ENCODE peak calls at places on chromosomes 7 and 10, in six cellular contexts. N is OCI-LY7, J is HCT116, P is PC-3, F is MM.1S, L is SK-N-SH. G is an unnamed sample.

GRCh38 chr10:72389022-72389421 is 34.3 kb upstream of the DNAJB12 start:
- DNase-seq in N (no peak), J (no peak), P (no peak), F (no peak), L (no peak), G (no peak)

GRCh38 chr7:27709137-27710075 is 30.6 kb upstream of the TAX1BP1 start:
- DNase-seq in N (no peak), J (no peak), P (peak; percentile 79), F (no peak), L (peak; percentile 26), G (no peak)

GRCh38 chr10:13528875-13529713 is at the start of gene BEND7:
- DNase-seq in N (no peak), J (no peak), P (peak; percentile 16), F (peak; percentile 35), L (peak; percentile 95), G (peak; percentile 73)

GRCh38 chr10:11018426-11018818 is 750 bp downstream of the CELF2 start:
- DNase-seq in N (no peak), J (no peak), P (no peak), F (peak; percentile 53), L (no peak), G (peak; percentile 56)

GRCh38 chr7:12211054-12212050 is at the start of gene TMEM106B:
- DNase-seq in N (peak; percentile 89), J (peak; percentile 93), P (peak; percentile 97), F (peak; percentile 98), L (peak; percentile 98), G (peak; percentile 98)

GRCh38 chr10:89837173-89838001 is 136.0 kb downstream of the KIF20B start:
- DNase-seq in N (no peak), J (no peak), P (peak; percentile 1), F (peak; percentile 34), L (peak; percentile 45), G (no peak)

GRCh38 chr10:120495226-120495625 is 38.2 kb downstream of the PLPP4 start:
- DNase-seq in N (no peak), J (no peak), P (no peak), F (no peak), L (peak; percentile 45), G (no peak)

GRCh38 chr10:30747633-30748032 is 118.1 kb upstream of the LYZL2 start:
- DNase-seq in N (no peak), J (no peak), P (peak; percentile 56), F (no peak), L (peak; percentile 40), G (no peak)

GRCh38 chr7:82167568-82168314 is 275.8 kb downstream of the CACNA2D1 start:
- DNase-seq in N (no peak), J (no peak), P (no peak), F (no peak), L (no peak), G (no peak)

GRCh38 chr10:104013489-104013888 is 46.5 kb downstream of the SLK start:
- DNase-seq in N (no peak), J (no peak), P (no peak), F (no peak), L (no peak), G (no peak)

GRCh38 chr10:91745086-91745831 is 53.0 kb upstream of the TNKS2 start:
- DNase-seq in N (no peak), J (peak; percentile 67), P (peak; percentile 73), F (peak; percentile 25), L (no peak), G (peak; percentile 70)

GRCh38 chr7:29866490-29866930 is 60.2 kb downstream of the WIPF3 start:
- DNase-seq in N (no peak), J (no peak), P (no peak), F (peak; percentile 46), L (no peak), G (no peak)

GRCh38 chr7:76512941-76513816 is 2.8 kb downstream of the UPK3B start:
- DNase-seq in N (no peak), J (peak; percentile 15), P (peak; percentile 10), F (no peak), L (peak; percentile 87), G (peak; percentile 70)

GRCh38 chr10:124401633-124402032 is 17.1 kb downstream of the OAT start:
- DNase-seq in N (no peak), J (no peak), P (no peak), F (no peak), L (no peak), G (no peak)

GRCh38 chr7:69693042-69693441 is 94.8 kb downstream of the AUTS2 start:
- DNase-seq in N (peak; percentile 87), J (no peak), P (no peak), F (no peak), L (no peak), G (no peak)

GRCh38 chr7:8590791-8591190 is 157.4 kb downstream of the NXPH1 start:
- DNase-seq in N (no peak), J (no peak), P (no peak), F (no peak), L (no peak), G (no peak)

GRCh38 chr10:102300289-102300843 is 55.0 kb downstream of the GBF1 start:
- DNase-seq in N (no peak), J (no peak), P (peak; percentile 18), F (peak; percentile 30), L (no peak), G (no peak)

GRCh38 chr7:100687740-100688592 is 6.1 kb downstream of the GIGYF1 start:
- DNase-seq in N (no peak), J (no peak), P (no peak), F (no peak), L (no peak), G (no peak)

GRCh38 chr7:147013820-147014219 is 897.2 kb downstream of the CNTNAP2 start:
- DNase-seq in N (no peak), J (no peak), P (no peak), F (no peak), L (no peak), G (no peak)

GRCh38 chr7:136489808-136490207 is 378.6 kb upstream of the CHRM2 start:
- DNase-seq in N (peak; percentile 3), J (no peak), P (no peak), F (no peak), L (no peak), G (no peak)

GRCh38 chr7:76149847-76150691 is 51.6 kb upstream of the SRRM3 start:
- DNase-seq in N (no peak), J (no peak), P (no peak), F (no peak), L (peak; percentile 86), G (no peak)

GRCh38 chr7:116025098-116025809 is 5.3 kb downstream of the TFEC start:
- DNase-seq in N (no peak), J (no peak), P (no peak), F (no peak), L (no peak), G (no peak)

GRCh38 chr7:139775829-139776266 is 1.9 kb downstream of the HIPK2 start:
- DNase-seq in N (peak; percentile 81), J (peak; percentile 73), P (peak; percentile 79), F (peak; percentile 90), L (peak; percentile 80), G (peak; percentile 43)

GRCh38 chr7:1432411-1433082 is 26.7 kb downstream of the MICALL2 start:
- DNase-seq in N (peak; percentile 69), J (peak; percentile 21), P (peak; percentile 79), F (peak; percentile 59), L (peak; percentile 94), G (peak; percentile 84)

GRCh38 chr7:47685712-47686376 is 103.9 kb upstream of the TNS3 start:
- DNase-seq in N (no peak), J (no peak), P (no peak), F (no peak), L (no peak), G (no peak)

GRCh38 chr10:104406715-104407517 is 53.3 kb downstream of the CFAP58 start:
- DNase-seq in N (peak; percentile 25), J (peak; percentile 57), P (peak; percentile 47), F (no peak), L (peak; percentile 44), G (peak; percentile 62)

GRCh38 chr7:81383848-81384247 is 386.0 kb downstream of the HGF start:
- DNase-seq in N (no peak), J (no peak), P (no peak), F (no peak), L (no peak), G (no peak)

GRCh38 chr7:42315631-42316030 is 78.6 kb upstream of the GLI3 start:
- DNase-seq in N (peak; percentile 43), J (no peak), P (peak; percentile 69), F (no peak), L (no peak), G (no peak)

GRCh38 chr7:122674502-122674901 is 24.4 kb downstream of the RNF133 start:
- DNase-seq in N (no peak), J (no peak), P (peak; percentile 41), F (no peak), L (no peak), G (no peak)

GRCh38 chr10:85612833-85613232 is 753.8 kb downstream of the GRID1 start:
- DNase-seq in N (peak; percentile 7), J (peak; percentile 8), P (no peak), F (peak; percentile 16), L (no peak), G (no peak)

GRCh38 chr10:124062390-124062789 is 31.0 kb downstream of the CHST15 start:
- DNase-seq in N (no peak), J (no peak), P (no peak), F (no peak), L (peak; percentile 56), G (no peak)

DNA sequence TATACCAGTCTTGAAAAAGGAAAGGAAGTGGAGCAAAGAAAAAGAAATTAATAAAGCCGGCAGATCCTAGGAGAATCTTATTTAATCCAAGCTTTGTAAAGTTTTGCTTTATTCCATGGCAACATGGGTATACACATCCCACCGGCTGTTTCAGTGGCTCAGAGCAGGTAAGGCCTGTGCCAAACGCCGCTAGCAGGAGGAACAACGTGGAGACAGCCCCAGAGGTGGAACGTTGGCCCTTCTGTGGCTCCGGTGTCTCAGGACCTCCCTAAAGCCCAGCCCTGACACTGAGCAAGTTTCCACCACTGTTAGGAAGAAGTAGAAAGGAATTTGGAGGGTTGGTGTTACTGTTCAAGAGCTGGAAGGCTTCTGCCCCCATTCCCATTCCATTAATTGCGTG is 52.0 kb downstream of the EGFR start:
- DNase-seq in N (no peak), J (no peak), P (no peak), F (no peak), L (no peak), G (no peak)
- H3K79me2 ChIP-seq in N (no peaks in the 10 kb centered on the region), J (peaks cover 53% of the 10 kb centered on the region), P (peaks cover 86% of the 10 kb centered on the region), F (no peaks in the 10 kb centered on the region), L (peaks cover 97% of the 10 kb centered on the region), G (no peaks in the 10 kb centered on the region)

GRCh38 chr10:115432188-115432819 is 339.1 kb downstream of the ATRNL1 start:
- DNase-seq in N (peak; percentile 2), J (peak; percentile 26), P (peak; percentile 43), F (peak; percentile 41), L (peak; percentile 12), G (peak; percentile 43)
- TF ChIP-seq EZH2phosphoT487 in N (no peak), J (no peak), P (no peak), F (no peak), L (no peak), G (no peak)

GRCh38 chr10:110209926-110210662 is 2.7 kb downstream of the MXI1 start:
- DNase-seq in N (peak; percentile 60), J (no peak), P (peak; percentile 30), F (peak; percentile 54), L (peak; percentile 82), G (peak; percentile 53)
- H3K79me2 ChIP-seq in N (no peaks in the 10 kb centered on the region), J (no peaks in the 10 kb centered on the region), P (no peaks in the 10 kb centered on the region), F (peaks cover 22% of the 10 kb centered on the region), L (no peaks in the 10 kb centered on the region), G (no peaks in the 10 kb centered on the region)

GRCh38 chr7:130349911-130350782 is 5.5 kb downstream of the CPA5 start:
- DNase-seq in N (no peak), J (no peak), P (no peak), F (no peak), L (peak; percentile 25), G (peak; percentile 47)
- TF ChIP-seq EZH2phosphoT487 in N (no peak), J (no peak), P (no peak), F (no peak), L (no peak), G (no peak)